ENCODE peak calls at places on chromosome 12, in four cellular contexts. One of them, this sample, is unnamed. For H3K4me1 and H3K27me3, the result is how much of the 10 kb centered on the place peaks cover.

GRCh38 chr12:94098466-94098865 is 49.9 kb upstream of the PLXNC1 start:
- DNase-seq in HepG2: no peak
- DNase-seq in fibroblast of lung: peak
- DNase-seq in mammary epithelial cell: peak
- DNase-seq in this sample: no peak

GRCh38 chr12:54304187-54304810 is 3.5 kb upstream of the NFE2 start:
- DNase-seq in fibroblast of lung: peak
- DNase-seq in HepG2: peak
- DNase-seq in mammary epithelial cell: peak
- DNase-seq in this sample: peak

GRCh38 chr12:30329281-30329680 is 366.4 kb downstream of the IPO8 start:
- DNase-seq in fibroblast of lung: peak
- DNase-seq in mammary epithelial cell: peak
- DNase-seq in HepG2: no peak
- DNase-seq in this sample: no peak

GRCh38 chr12:56476972-56477432 is 8.6 kb downstream of the SPRYD4 start:
- DNase-seq in mammary epithelial cell: no peak
- DNase-seq in fibroblast of lung: no peak
- DNase-seq in HepG2: peak
- DNase-seq in this sample: no peak

GRCh38 chr12:130572553-130572952 is 143.5 kb downstream of the RIMBP2 start:
- DNase-seq in fibroblast of lung: no peak
- DNase-seq in mammary epithelial cell: no peak
- DNase-seq in HepG2: no peak
- DNase-seq in this sample: no peak

GRCh38 chr12:128322341-128322740 is 55.4 kb downstream of the TMEM132C start:
- DNase-seq in HepG2: no peak
- DNase-seq in fibroblast of lung: no peak
- DNase-seq in mammary epithelial cell: no peak
- DNase-seq in this sample: no peak

GRCh38 chr12:386651-387050 is 2.5 kb downstream of the KDM5A start:
- DNase-seq in HepG2: no peak
- DNase-seq in fibroblast of lung: peak
- DNase-seq in mammary epithelial cell: peak
- DNase-seq in this sample: no peak

GRCh38 chr12:110597885-110598284 is 14.8 kb upstream of the PPTC7 start:
- DNase-seq in HepG2: no peak
- DNase-seq in fibroblast of lung: no peak
- DNase-seq in mammary epithelial cell: no peak
- DNase-seq in this sample: no peak

GRCh38 chr12:125988545-125988944 is 923.3 kb downstream of the AACS start:
- DNase-seq in HepG2: no peak
- DNase-seq in fibroblast of lung: no peak
- DNase-seq in mammary epithelial cell: no peak
- DNase-seq in this sample: no peak

GRCh38 chr12:31009976-31010375 is 63.7 kb upstream of the DDX11 start:
- DNase-seq in fibroblast of lung: no peak
- DNase-seq in mammary epithelial cell: no peak
- DNase-seq in HepG2: no peak
- DNase-seq in this sample: no peak

GRCh38 chr12:32198555-32198954 is 91.9 kb downstream of the BICD1 start:
- DNase-seq in HepG2: no peak
- DNase-seq in mammary epithelial cell: peak
- DNase-seq in fibroblast of lung: peak
- DNase-seq in this sample: no peak

GRCh38 chr12:126537961-126538530 is 1472.8 kb downstream of the AACS start:
- DNase-seq in fibroblast of lung: peak
- DNase-seq in mammary epithelial cell: no peak
- DNase-seq in HepG2: no peak
- DNase-seq in this sample: no peak

GRCh38 chr12:128613821-128614220 is 209.9 kb downstream of the SLC15A4 start:
- DNase-seq in HepG2: no peak
- DNase-seq in mammary epithelial cell: no peak
- DNase-seq in fibroblast of lung: no peak
- DNase-seq in this sample: no peak

GRCh38 chr12:71756054-71756675 is 1.5 kb downstream of the RAB21 start:
- DNase-seq in HepG2: no peak
- DNase-seq in fibroblast of lung: peak
- DNase-seq in mammary epithelial cell: peak
- DNase-seq in this sample: no peak

GRCh38 chr12:6605425-6606330 is 1.5 kb downstream of the CHD4 start:
- DNase-seq in fibroblast of lung: peak
- DNase-seq in mammary epithelial cell: peak
- DNase-seq in HepG2: no peak
- DNase-seq in this sample: no peak

GRCh38 chr12:112728909-112729308 is 62.6 kb upstream of the RPH3A start:
- DNase-seq in fibroblast of lung: no peak
- DNase-seq in HepG2: no peak
- DNase-seq in mammary epithelial cell: no peak
- DNase-seq in this sample: no peak

GRCh38 chr12:6044082-6044481 is 80.4 kb downstream of the VWF start:
- DNase-seq in mammary epithelial cell: peak
- DNase-seq in fibroblast of lung: no peak
- DNase-seq in HepG2: no peak
- DNase-seq in this sample: no peak

GRCh38 chr12:6346235-6346832 is 4.5 kb upstream of the TNFRSF1A start:
- DNase-seq in mammary epithelial cell: no peak
- DNase-seq in HepG2: no peak
- DNase-seq in fibroblast of lung: no peak
- DNase-seq in this sample: no peak

GRCh38 chr12:16531623-16532022 is 74.3 kb downstream of the LMO3 start:
- DNase-seq in mammary epithelial cell: peak
- DNase-seq in HepG2: no peak
- DNase-seq in fibroblast of lung: peak
- DNase-seq in this sample: no peak

GRCh38 chr12:87413784-87414183 is 615.4 kb downstream of the C12orf50 start:
- DNase-seq in HepG2: no peak
- DNase-seq in mammary epithelial cell: no peak
- DNase-seq in fibroblast of lung: peak
- DNase-seq in this sample: no peak

GRCh38 chr12:6960291-6961277 is 9.4 kb downstream of the PTPN6 start:
- DNase-seq in mammary epithelial cell: no peak
- DNase-seq in fibroblast of lung: peak
- DNase-seq in HepG2: no peak
- DNase-seq in this sample: no peak

GRCh38 chr12:54991161-54991991 is 6.8 kb upstream of the TESPA1 start:
- DNase-seq in fibroblast of lung: no peak
- DNase-seq in HepG2: no peak
- DNase-seq in mammary epithelial cell: no peak
- DNase-seq in this sample: no peak

GRCh38 chr12:101243616-101244015 is 33.6 kb upstream of the SLC5A8 start:
- DNase-seq in fibroblast of lung: no peak
- DNase-seq in HepG2: no peak
- DNase-seq in mammary epithelial cell: no peak
- DNase-seq in this sample: no peak

GRCh38 chr12:101238806-101239329 is 28.8 kb upstream of the SLC5A8 start:
- DNase-seq in fibroblast of lung: no peak
- DNase-seq in mammary epithelial cell: no peak
- DNase-seq in HepG2: no peak
- DNase-seq in this sample: no peak

GRCh38 chr12:101243074-101243473 is 33.0 kb upstream of the SLC5A8 start:
- DNase-seq in HepG2: no peak
- DNase-seq in fibroblast of lung: peak
- DNase-seq in mammary epithelial cell: peak
- DNase-seq in this sample: no peak
- H3K4me1 ChIP-seq in HepG2: under half
- H3K4me1 ChIP-seq in fibroblast of lung: under half
- H3K4me1 ChIP-seq in mammary epithelial cell: under half
- H3K4me1 ChIP-seq in this sample: under half

DNA sequence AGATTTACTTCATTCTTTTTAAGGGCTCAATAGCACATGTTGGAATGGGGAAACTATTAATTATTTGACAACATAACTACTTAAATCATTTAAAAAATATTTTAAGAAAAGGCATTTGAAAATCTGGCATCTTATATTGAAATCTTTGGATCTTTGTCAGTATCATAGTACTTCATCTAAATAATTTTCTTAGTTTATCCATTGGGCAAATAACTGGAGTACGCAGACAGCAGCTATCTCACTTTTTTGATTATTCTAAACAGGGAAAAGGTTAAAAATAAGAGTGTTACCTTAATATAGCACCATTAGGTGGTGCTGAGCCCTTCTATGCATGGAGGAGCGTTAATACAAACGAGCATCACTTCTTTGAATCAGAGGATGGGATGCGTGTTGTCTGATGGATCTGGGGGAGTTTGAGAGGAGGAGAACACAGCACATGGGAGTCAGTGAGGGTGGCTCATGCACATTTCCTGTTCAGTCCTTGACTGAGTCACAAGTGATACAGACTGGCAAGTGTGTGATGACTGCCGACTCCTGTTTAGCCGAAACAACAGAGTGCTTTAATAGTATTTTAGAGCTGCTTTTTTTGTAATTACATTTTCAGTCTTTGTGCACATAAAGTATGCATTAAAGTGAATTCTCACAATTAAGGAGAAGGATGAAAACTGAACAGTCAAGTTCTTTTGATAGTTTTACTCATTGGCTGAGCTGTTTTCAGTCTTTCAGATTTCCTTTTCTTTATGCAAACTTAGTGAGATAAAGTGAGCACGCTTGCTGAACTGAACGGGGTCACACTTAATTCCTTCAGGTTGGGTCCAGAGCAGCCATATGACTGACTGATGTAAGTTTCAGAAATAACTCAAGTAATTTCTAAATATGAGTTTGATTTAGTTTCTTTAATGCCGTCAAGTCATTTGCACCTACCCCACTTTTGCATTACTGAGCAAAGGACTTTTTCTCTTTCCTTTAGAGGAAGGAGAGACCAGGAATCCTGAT is 92.7 kb downstream of the DIP2B start:
- DNase-seq in mammary epithelial cell: peak
- DNase-seq in fibroblast of lung: peak
- DNase-seq in HepG2: no peak
- DNase-seq in this sample: no peak
- TF ChIP-seq CTCF in mammary epithelial cell: peak
- TF ChIP-seq CTCF in fibroblast of lung: no peak
- TF ChIP-seq CTCF in HepG2: no peak
- TF ChIP-seq CTCF in this sample: no peak

DNA sequence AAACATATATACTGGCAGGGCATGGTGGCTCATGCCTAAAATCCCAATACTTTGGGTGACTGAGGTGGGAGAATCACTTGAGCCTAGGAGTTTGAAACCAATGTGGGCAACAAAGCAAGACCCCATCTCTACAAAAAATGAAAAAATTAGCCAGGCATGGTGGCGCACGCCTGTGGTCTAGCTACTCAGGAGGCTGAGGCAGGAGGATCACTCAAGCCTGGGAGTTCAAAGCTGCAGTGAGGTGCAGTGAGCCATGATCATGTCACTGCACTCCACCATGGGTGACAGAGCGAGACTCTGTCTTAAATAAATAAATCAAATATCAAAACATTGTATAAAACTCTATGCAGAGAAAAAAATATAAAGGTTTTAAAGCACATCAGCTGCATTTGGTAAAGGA is 5.2 kb downstream of the FMNL3 start:
- DNase-seq in HepG2: no peak
- DNase-seq in fibroblast of lung: no peak
- DNase-seq in mammary epithelial cell: no peak
- DNase-seq in this sample: no peak
- H3K27me3 ChIP-seq in HepG2: under half
- H3K27me3 ChIP-seq in fibroblast of lung: under half
- H3K27me3 ChIP-seq in mammary epithelial cell: under half
- H3K27me3 ChIP-seq in this sample: under half

DNA sequence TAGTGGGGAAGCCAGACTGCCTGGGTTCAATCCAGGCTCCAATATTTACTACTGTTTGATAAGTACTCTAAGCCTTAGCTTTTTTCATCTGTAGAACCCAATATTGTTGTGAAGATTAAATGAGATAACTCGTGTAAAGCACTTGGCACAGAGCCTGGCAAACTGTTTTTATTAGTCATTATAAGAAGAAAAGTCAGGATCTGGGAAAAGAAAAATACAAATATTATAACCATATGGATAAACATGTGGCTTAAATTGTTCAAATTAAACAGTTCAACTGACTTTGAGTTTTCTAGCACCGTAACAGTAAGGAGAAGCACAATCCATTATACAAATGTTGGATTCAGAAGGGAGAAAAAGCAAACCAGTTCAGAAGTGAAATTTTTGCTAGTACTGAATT is 22.0 kb upstream of the CDK17 start:
- DNase-seq in mammary epithelial cell: peak
- DNase-seq in HepG2: no peak
- DNase-seq in fibroblast of lung: peak
- DNase-seq in this sample: no peak
- H3K4me1 ChIP-seq in mammary epithelial cell: under half
- H3K4me1 ChIP-seq in HepG2: under half
- H3K4me1 ChIP-seq in fibroblast of lung: under half
- H3K4me1 ChIP-seq in this sample: under half

GRCh38 chr12:59085680-59086079 is 165.4 kb upstream of the LRIG3 start:
- DNase-seq in mammary epithelial cell: no peak
- DNase-seq in fibroblast of lung: peak
- DNase-seq in HepG2: no peak
- DNase-seq in this sample: no peak

GRCh38 chr12:59087691-59088090 is 167.4 kb upstream of the LRIG3 start:
- DNase-seq in mammary epithelial cell: no peak
- DNase-seq in fibroblast of lung: no peak
- DNase-seq in HepG2: no peak
- DNase-seq in this sample: no peak

GRCh38 chr12:59086124-59086523 is 165.8 kb upstream of the LRIG3 start:
- DNase-seq in fibroblast of lung: peak
- DNase-seq in HepG2: no peak
- DNase-seq in mammary epithelial cell: no peak
- DNase-seq in this sample: no peak

GRCh38 chr12:59088673-59089072 is 168.4 kb upstream of the LRIG3 start:
- DNase-seq in mammary epithelial cell: no peak
- DNase-seq in fibroblast of lung: peak
- DNase-seq in HepG2: no peak
- DNase-seq in this sample: no peak

GRCh38 chr12:59087077-59087673 is 166.9 kb upstream of the LRIG3 start:
- DNase-seq in fibroblast of lung: no peak
- DNase-seq in mammary epithelial cell: no peak
- DNase-seq in HepG2: no peak
- DNase-seq in this sample: no peak
- TF ChIP-seq CTCF in fibroblast of lung: peak
- TF ChIP-seq CTCF in mammary epithelial cell: peak
- TF ChIP-seq CTCF in HepG2: no peak
- TF ChIP-seq CTCF in this sample: no peak

DNA sequence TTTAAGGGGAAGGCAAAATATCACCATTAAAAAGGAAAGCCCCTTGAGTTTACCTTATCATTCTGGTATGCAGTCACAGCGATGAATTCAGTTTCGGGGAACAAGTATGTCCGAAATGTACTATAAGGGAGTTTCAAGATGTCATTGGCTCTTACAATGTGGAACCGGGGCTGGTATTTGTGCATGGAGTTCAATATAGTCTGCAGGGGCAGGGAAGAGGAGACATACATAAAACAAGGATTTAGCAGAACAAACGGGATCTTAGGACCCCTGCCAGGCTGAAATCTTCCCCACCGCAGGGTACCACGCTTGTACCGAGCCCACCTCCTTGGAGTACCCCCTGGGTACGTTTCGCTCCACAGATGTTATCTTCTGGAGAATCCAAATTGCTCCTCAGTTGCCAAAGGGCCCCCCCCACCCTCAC is 4.5 kb downstream of the TBX3 start:
- DNase-seq in fibroblast of lung: no peak
- DNase-seq in mammary epithelial cell: peak
- DNase-seq in HepG2: no peak
- DNase-seq in this sample: no peak
- H3K27me3 ChIP-seq in fibroblast of lung: under half
- H3K27me3 ChIP-seq in mammary epithelial cell: under half
- H3K27me3 ChIP-seq in HepG2: under half
- H3K27me3 ChIP-seq in this sample: under half